ENCODE peak calls at places on chromosomes 5 and 9, in seven cellular contexts. D, T, A, S, L, I and B are unnamed samples.

GRCh38 chr9:127731938-127732337 is 3.2 kb downstream of the TOR2A start:
- DNase-seq in L (no peak), A (no peak), I (no peak), T (no peak), D (no peak), S (no peak), B (no peak)

GRCh38 chr5:31196309-31196708 is 2.8 kb downstream of the CDH6 start:
- DNase-seq in D (peak), A (no peak), I (peak), T (peak), L (no peak), S (no peak), B (no peak)

GRCh38 chr5:93794954-93795353 is 53.6 kb upstream of the POU5F2 start:
- DNase-seq in L (no peak), T (no peak), I (peak), A (no peak), D (no peak), S (no peak), B (no peak)

GRCh38 chr5:135215617-135215995 is 181.6 kb upstream of the PITX1 start:
- DNase-seq in A (no peak), S (peak), L (no peak), D (no peak), T (no peak), I (no peak), B (no peak)

GRCh38 chr5:170254056-170254455 is 21.3 kb downstream of the C5orf58 start:
- DNase-seq in I (no peak), L (no peak), T (no peak), D (no peak), S (no peak), A (peak), B (no peak)

GRCh38 chr9:121788686-121789366 is 137.4 kb downstream of the DAB2IP start:
- DNase-seq in L (no peak), D (no peak), S (no peak), A (no peak), I (no peak), T (no peak), B (no peak)

GRCh38 chr5:151612689-151613427 is 21.7 kb upstream of the FAT2 start:
- DNase-seq in I (no peak), A (peak), D (no peak), L (no peak), S (peak), T (no peak), B (peak)

GRCh38 chr5:27240791-27241190 is 202.4 kb upstream of the CDH9 start:
- DNase-seq in A (no peak), D (no peak), T (no peak), I (no peak), L (no peak), S (no peak), B (no peak)

GRCh38 chr9:76703270-76703669 is 61.0 kb upstream of the PCA3 start:
- DNase-seq in S (no peak), D (no peak), A (no peak), T (no peak), I (no peak), L (no peak), B (no peak)

GRCh38 chr9:89539374-89539773 is 41.5 kb upstream of the SEMA4D start:
- DNase-seq in L (no peak), T (no peak), S (no peak), I (no peak), D (no peak), A (no peak), B (no peak)

GRCh38 chr9:37027582-37028424 is 6.3 kb downstream of the PAX5 start:
- DNase-seq in S (peak), A (peak), I (peak), D (peak), L (peak), T (peak), B (peak)